ENCODE peak calls at places on chromosome 4, in five cellular contexts. Q is GM10248, L is lower lobe of right lung, S is ELF-1, U is endothelial cell. Y is an unnamed sample.
A peak's percentile ranks its signal among the peaks of the same experiment; 100 is the strongest.

GRCh38 chr4:8608714-8609391 is 16.3 kb downstream of the CPZ start:
- DNase-seq in Q (no peak), L (no peak), S (no peak), U (no peak), Y (no peak)

GRCh38 chr4:83771113-83771705 is 235.3 kb downstream of the GPAT3 start:
- DNase-seq in Q (peak; percentile 14), L (peak; percentile 43), S (peak; percentile 63), U (peak; percentile 62), Y (no peak)

GRCh38 chr4:107736037-107736436 is 16.0 kb upstream of the PAPSS1 start:
- DNase-seq in Q (peak; percentile 15), L (no peak), S (no peak), U (no peak), Y (no peak)

GRCh38 chr4:57095956-57096355 is 14.2 kb downstream of the IGFBP7 start:
- DNase-seq in Q (no peak), L (no peak), S (no peak), U (no peak), Y (no peak)

GRCh38 chr4:126890994-126891393 is 741.8 kb upstream of the INTU start:
- DNase-seq in Q (no peak), L (no peak), S (peak; percentile 3), U (no peak), Y (no peak)

GRCh38 chr4:111847256-111848108 is 297.8 kb upstream of the FAM241A start:
- DNase-seq in Q (no peak), L (no peak), S (no peak), U (no peak), Y (no peak)

GRCh38 chr4:90121961-90122748 is 5.0 kb upstream of the CCSER1 start:
- DNase-seq in Q (no peak), L (no peak), S (no peak), U (no peak), Y (no peak)

GRCh38 chr4:184932343-184932742 is 85.9 kb upstream of the HELT start:
- DNase-seq in Q (no peak), L (no peak), S (peak; percentile 36), U (no peak), Y (peak; percentile 45)

GRCh38 chr4:98890698-98891097 is 38.2 kb downstream of the EIF4E start:
- DNase-seq in Q (no peak), L (no peak), S (no peak), U (no peak), Y (no peak)

GRCh38 chr4:100294356-100294755 is 104.1 kb upstream of the DDIT4L start:
- DNase-seq in Q (no peak), L (no peak), S (no peak), U (no peak), Y (no peak)

Y was measured in esophagus muscularis mucosa.